ENCODE peak calls at places on chromosomes 3 and 15, in ten cellular contexts. One of them, this sample, is unnamed.

GRCh38 chr3:42071720-42072582 is 19.2 kb upstream of the TRAK1 start:
- DNase-seq in ascending aorta: peak
- DNase-seq in GM06990: no peak
- DNase-seq in fibroblast of lung: peak
- DNase-seq in uterus: peak
- DNase-seq in neural crest cell: no peak
- DNase-seq in breast epithelium: peak
- DNase-seq in endothelial cell: no peak
- DNase-seq in heart right ventricle: peak
- DNase-seq in fibroblast of mammary gland: peak
- DNase-seq in this sample: peak

GRCh38 chr15:66567897-66568296 is 2.1 kb upstream of the LCTL start:
- DNase-seq in ascending aorta: peak
- DNase-seq in GM06990: no peak
- DNase-seq in fibroblast of lung: no peak
- DNase-seq in uterus: no peak
- DNase-seq in neural crest cell: no peak
- DNase-seq in breast epithelium: peak
- DNase-seq in endothelial cell: no peak
- DNase-seq in heart right ventricle: no peak
- DNase-seq in fibroblast of mammary gland: no peak
- DNase-seq in this sample: no peak

GRCh38 chr15:85155857-85156256 is 174.2 kb downstream of the PDE8A start:
- DNase-seq in ascending aorta: no peak
- DNase-seq in GM06990: no peak
- DNase-seq in fibroblast of lung: no peak
- DNase-seq in uterus: no peak
- DNase-seq in neural crest cell: no peak
- DNase-seq in breast epithelium: no peak
- DNase-seq in endothelial cell: no peak
- DNase-seq in heart right ventricle: no peak
- DNase-seq in fibroblast of mammary gland: no peak
- DNase-seq in this sample: no peak

GRCh38 chr15:56968821-56969220 is 50.4 kb downstream of the TCF12 start:
- DNase-seq in ascending aorta: no peak
- DNase-seq in GM06990: no peak
- DNase-seq in fibroblast of lung: no peak
- DNase-seq in uterus: no peak
- DNase-seq in neural crest cell: no peak
- DNase-seq in breast epithelium: no peak
- DNase-seq in endothelial cell: no peak
- DNase-seq in heart right ventricle: no peak
- DNase-seq in fibroblast of mammary gland: no peak
- DNase-seq in this sample: no peak

GRCh38 chr3:23776352-23776891 is 29.3 kb upstream of the UBE2E1 start:
- DNase-seq in ascending aorta: no peak
- DNase-seq in GM06990: no peak
- DNase-seq in fibroblast of lung: peak
- DNase-seq in uterus: no peak
- DNase-seq in neural crest cell: no peak
- DNase-seq in breast epithelium: no peak
- DNase-seq in endothelial cell: no peak
- DNase-seq in heart right ventricle: no peak
- DNase-seq in fibroblast of mammary gland: peak
- DNase-seq in this sample: no peak

GRCh38 chr15:90211440-90212168 is 10.5 kb downstream of the SEMA4B start:
- DNase-seq in ascending aorta: no peak
- DNase-seq in GM06990: no peak
- DNase-seq in fibroblast of lung: peak
- DNase-seq in uterus: no peak
- DNase-seq in neural crest cell: no peak
- DNase-seq in breast epithelium: no peak
- DNase-seq in endothelial cell: no peak
- DNase-seq in heart right ventricle: no peak
- DNase-seq in fibroblast of mammary gland: peak
- DNase-seq in this sample: no peak

GRCh38 chr3:171049831-171050444 is 23.4 kb upstream of the SLC2A2 start:
- DNase-seq in ascending aorta: peak
- DNase-seq in GM06990: no peak
- DNase-seq in fibroblast of lung: peak
- DNase-seq in uterus: no peak
- DNase-seq in neural crest cell: peak
- DNase-seq in breast epithelium: no peak
- DNase-seq in endothelial cell: peak
- DNase-seq in heart right ventricle: peak
- DNase-seq in fibroblast of mammary gland: peak
- DNase-seq in this sample: peak

GRCh38 chr3:23316924-23317323 is 113.8 kb downstream of the UBE2E2 start:
- DNase-seq in ascending aorta: no peak
- DNase-seq in GM06990: no peak
- DNase-seq in fibroblast of lung: no peak
- DNase-seq in uterus: no peak
- DNase-seq in neural crest cell: no peak
- DNase-seq in breast epithelium: no peak
- DNase-seq in endothelial cell: no peak
- DNase-seq in heart right ventricle: no peak
- DNase-seq in fibroblast of mammary gland: no peak
- DNase-seq in this sample: no peak

GRCh38 chr3:106185949-106186348 is 317.1 kb upstream of the CBLB start:
- DNase-seq in ascending aorta: no peak
- DNase-seq in GM06990: no peak
- DNase-seq in fibroblast of lung: no peak
- DNase-seq in uterus: no peak
- DNase-seq in neural crest cell: no peak
- DNase-seq in breast epithelium: no peak
- DNase-seq in endothelial cell: no peak
- DNase-seq in heart right ventricle: no peak
- DNase-seq in fibroblast of mammary gland: no peak
- DNase-seq in this sample: no peak

GRCh38 chr15:39497759-39498565 is 82.9 kb upstream of the THBS1 start:
- DNase-seq in ascending aorta: no peak
- DNase-seq in GM06990: no peak
- DNase-seq in fibroblast of lung: no peak
- DNase-seq in uterus: no peak
- DNase-seq in neural crest cell: no peak
- DNase-seq in breast epithelium: no peak
- DNase-seq in endothelial cell: no peak
- DNase-seq in heart right ventricle: no peak
- DNase-seq in fibroblast of mammary gland: peak
- DNase-seq in this sample: no peak

GRCh38 chr3:59660376-59660775 is 610.6 kb upstream of the CFAP20DC start:
- DNase-seq in ascending aorta: no peak
- DNase-seq in GM06990: no peak
- DNase-seq in fibroblast of lung: peak
- DNase-seq in uterus: no peak
- DNase-seq in neural crest cell: no peak
- DNase-seq in breast epithelium: no peak
- DNase-seq in endothelial cell: no peak
- DNase-seq in heart right ventricle: no peak
- DNase-seq in fibroblast of mammary gland: peak
- DNase-seq in this sample: no peak

GRCh38 chr15:100061944-100062343 is 279.8 kb downstream of the ADAMTS17 start:
- DNase-seq in ascending aorta: no peak
- DNase-seq in GM06990: no peak
- DNase-seq in fibroblast of lung: no peak
- DNase-seq in uterus: no peak
- DNase-seq in neural crest cell: no peak
- DNase-seq in breast epithelium: no peak
- DNase-seq in endothelial cell: no peak
- DNase-seq in heart right ventricle: no peak
- DNase-seq in fibroblast of mammary gland: no peak
- DNase-seq in this sample: no peak

GRCh38 chr15:49303003-49303402 is 120.0 kb upstream of the FGF7 start:
- DNase-seq in ascending aorta: no peak
- DNase-seq in GM06990: no peak
- DNase-seq in fibroblast of lung: no peak
- DNase-seq in uterus: no peak
- DNase-seq in neural crest cell: no peak
- DNase-seq in breast epithelium: no peak
- DNase-seq in endothelial cell: no peak
- DNase-seq in heart right ventricle: no peak
- DNase-seq in fibroblast of mammary gland: no peak
- DNase-seq in this sample: no peak

GRCh38 chr3:72763751-72764440 is 84.3 kb downstream of the SHQ1 start:
- DNase-seq in ascending aorta: no peak
- DNase-seq in GM06990: no peak
- DNase-seq in fibroblast of lung: no peak
- DNase-seq in uterus: no peak
- DNase-seq in neural crest cell: no peak
- DNase-seq in breast epithelium: no peak
- DNase-seq in endothelial cell: no peak
- DNase-seq in heart right ventricle: no peak
- DNase-seq in fibroblast of mammary gland: no peak
- DNase-seq in this sample: no peak

GRCh38 chr15:33516563-33516962 is 205.8 kb downstream of the RYR3 start:
- DNase-seq in ascending aorta: no peak
- DNase-seq in GM06990: no peak
- DNase-seq in fibroblast of lung: no peak
- DNase-seq in uterus: no peak
- DNase-seq in neural crest cell: no peak
- DNase-seq in breast epithelium: no peak
- DNase-seq in endothelial cell: no peak
- DNase-seq in heart right ventricle: no peak
- DNase-seq in fibroblast of mammary gland: no peak
- DNase-seq in this sample: no peak

GRCh38 chr3:139129892-139130291 is 85.2 kb upstream of the PRR23C start:
- DNase-seq in ascending aorta: no peak
- DNase-seq in GM06990: no peak
- DNase-seq in fibroblast of lung: no peak
- DNase-seq in uterus: no peak
- DNase-seq in neural crest cell: no peak
- DNase-seq in breast epithelium: no peak
- DNase-seq in endothelial cell: no peak
- DNase-seq in heart right ventricle: no peak
- DNase-seq in fibroblast of mammary gland: peak
- DNase-seq in this sample: no peak

GRCh38 chr15:52788099-52788986 is 1.8 kb downstream of the ONECUT1 start:
- DNase-seq in ascending aorta: no peak
- DNase-seq in GM06990: no peak
- DNase-seq in fibroblast of lung: no peak
- DNase-seq in uterus: no peak
- DNase-seq in neural crest cell: no peak
- DNase-seq in breast epithelium: no peak
- DNase-seq in endothelial cell: no peak
- DNase-seq in heart right ventricle: no peak
- DNase-seq in fibroblast of mammary gland: no peak
- DNase-seq in this sample: no peak

DNA sequence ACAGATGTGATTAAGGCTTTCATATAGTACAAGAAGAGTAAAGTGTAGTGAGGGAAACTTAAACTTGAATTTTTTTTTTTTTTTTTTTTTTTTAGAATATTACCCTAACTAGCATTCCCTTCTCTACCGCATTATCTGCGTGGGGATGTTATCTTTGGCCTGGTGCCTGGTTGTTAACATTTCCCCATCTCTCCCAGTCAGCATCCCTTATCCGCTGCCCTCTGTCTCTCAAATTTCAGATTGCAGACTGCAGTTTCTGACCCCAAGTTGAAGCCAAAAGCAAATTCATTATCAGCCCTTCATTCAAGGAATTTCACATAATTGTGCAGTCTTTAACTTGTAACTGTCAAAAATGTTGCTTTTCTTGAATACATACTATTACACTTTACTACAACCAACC is 353.0 kb downstream of the PLOD2 start:
- DNase-seq in ascending aorta: no peak
- DNase-seq in GM06990: no peak
- DNase-seq in fibroblast of lung: peak
- DNase-seq in uterus: peak
- DNase-seq in neural crest cell: peak
- DNase-seq in breast epithelium: no peak
- DNase-seq in endothelial cell: no peak
- DNase-seq in heart right ventricle: peak
- DNase-seq in fibroblast of mammary gland: peak
- DNase-seq in this sample: peak
- TF ChIP-seq CTCF in ascending aorta: no peak
- TF ChIP-seq CTCF in GM06990: no peak
- TF ChIP-seq CTCF in fibroblast of lung: no peak
- TF ChIP-seq CTCF in uterus: peak
- TF ChIP-seq CTCF in neural crest cell: peak
- TF ChIP-seq CTCF in breast epithelium: no peak
- TF ChIP-seq CTCF in endothelial cell: no peak
- TF ChIP-seq CTCF in heart right ventricle: no peak
- TF ChIP-seq CTCF in fibroblast of mammary gland: peak
- TF ChIP-seq CTCF in this sample: peak

GRCh38 chr3:35028157-35028556 is 611.2 kb upstream of the ARPP21 start:
- DNase-seq in ascending aorta: no peak
- DNase-seq in GM06990: no peak
- DNase-seq in fibroblast of lung: no peak
- DNase-seq in uterus: no peak
- DNase-seq in neural crest cell: no peak
- DNase-seq in breast epithelium: no peak
- DNase-seq in endothelial cell: no peak
- DNase-seq in heart right ventricle: no peak
- DNase-seq in fibroblast of mammary gland: no peak
- DNase-seq in this sample: no peak
- TF ChIP-seq CTCF in ascending aorta: no peak
- TF ChIP-seq CTCF in GM06990: no peak
- TF ChIP-seq CTCF in fibroblast of lung: no peak
- TF ChIP-seq CTCF in uterus: no peak
- TF ChIP-seq CTCF in neural crest cell: no peak
- TF ChIP-seq CTCF in breast epithelium: no peak
- TF ChIP-seq CTCF in endothelial cell: no peak
- TF ChIP-seq CTCF in heart right ventricle: no peak
- TF ChIP-seq CTCF in fibroblast of mammary gland: no peak
- TF ChIP-seq CTCF in this sample: no peak

DNA sequence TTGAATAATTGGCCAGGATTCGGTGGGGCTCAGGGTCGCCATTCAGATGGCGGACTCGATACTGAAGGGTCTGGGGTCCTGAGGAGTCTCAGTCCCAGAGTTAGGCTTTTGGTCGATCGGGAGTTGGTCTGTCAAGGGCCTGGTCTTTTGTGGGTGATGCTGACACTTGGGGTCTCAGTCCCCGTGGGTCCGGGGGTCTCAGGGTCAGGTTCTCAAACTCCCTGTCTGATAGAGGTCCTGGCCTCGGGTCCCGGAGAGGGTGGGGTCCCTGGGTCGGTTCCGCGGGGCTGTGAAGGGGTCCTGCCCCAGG is 467 bp downstream of the NCKIPSD start:
- DNase-seq in ascending aorta: no peak
- DNase-seq in GM06990: no peak
- DNase-seq in fibroblast of lung: no peak
- DNase-seq in uterus: no peak
- DNase-seq in neural crest cell: no peak
- DNase-seq in breast epithelium: no peak
- DNase-seq in endothelial cell: no peak
- DNase-seq in heart right ventricle: no peak
- DNase-seq in fibroblast of mammary gland: no peak
- DNase-seq in this sample: no peak
- TF ChIP-seq CTCF in ascending aorta: no peak
- TF ChIP-seq CTCF in GM06990: peak
- TF ChIP-seq CTCF in fibroblast of lung: no peak
- TF ChIP-seq CTCF in uterus: no peak
- TF ChIP-seq CTCF in neural crest cell: no peak
- TF ChIP-seq CTCF in breast epithelium: no peak
- TF ChIP-seq CTCF in endothelial cell: no peak
- TF ChIP-seq CTCF in heart right ventricle: no peak
- TF ChIP-seq CTCF in fibroblast of mammary gland: no peak
- TF ChIP-seq CTCF in this sample: no peak

DNA sequence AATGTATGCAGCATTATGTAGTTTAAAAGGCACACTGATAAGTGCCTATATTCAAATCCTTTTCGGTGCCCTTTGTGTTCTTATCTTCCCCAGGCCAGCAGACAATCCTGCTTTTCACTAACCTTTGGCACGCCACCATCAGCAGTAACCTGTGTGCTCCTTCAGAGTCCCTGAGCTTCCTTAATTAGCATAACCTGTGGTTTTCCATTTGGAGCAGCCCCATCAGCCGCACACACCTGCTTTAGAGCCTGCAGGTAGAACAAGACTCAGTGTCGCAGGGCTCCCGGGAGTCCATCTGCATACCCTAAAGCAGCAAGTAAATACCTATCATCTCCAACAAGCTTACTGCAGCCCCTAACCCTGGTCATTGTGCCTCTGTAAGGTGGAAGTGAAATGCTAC is 755.1 kb downstream of the ROBO2 start:
- DNase-seq in ascending aorta: no peak
- DNase-seq in GM06990: no peak
- DNase-seq in fibroblast of lung: no peak
- DNase-seq in uterus: no peak
- DNase-seq in neural crest cell: no peak
- DNase-seq in breast epithelium: no peak
- DNase-seq in endothelial cell: no peak
- DNase-seq in heart right ventricle: no peak
- DNase-seq in fibroblast of mammary gland: no peak
- DNase-seq in this sample: no peak
- TF ChIP-seq CTCF in ascending aorta: no peak
- TF ChIP-seq CTCF in GM06990: no peak
- TF ChIP-seq CTCF in fibroblast of lung: no peak
- TF ChIP-seq CTCF in uterus: no peak
- TF ChIP-seq CTCF in neural crest cell: no peak
- TF ChIP-seq CTCF in breast epithelium: no peak
- TF ChIP-seq CTCF in endothelial cell: no peak
- TF ChIP-seq CTCF in heart right ventricle: no peak
- TF ChIP-seq CTCF in fibroblast of mammary gland: no peak
- TF ChIP-seq CTCF in this sample: no peak